ENCODE peak calls at places on chromosomes 3 and 15, in six cellular contexts. O, T, U, M, R and I are unnamed samples. For H3K27me3 and H3K36me3, the result is how much of the 10 kb centered on the place peaks cover.

GRCh38 chr15:99696096-99696495 is 37.1 kb downstream of the LYSMD4 start:
- DNase-seq in O (no peak), T (no peak), U (no peak), M (peak), R (no peak), I (no peak)

GRCh38 chr3:187679638-187680396 is 9.6 kb upstream of the SST start:
- DNase-seq in O (peak), T (peak), U (peak), M (peak), R (peak), I (peak)

GRCh38 chr15:90650117-90650955 is 66.8 kb upstream of the BLM start:
- DNase-seq in O (peak), T (no peak), U (no peak), M (peak), R (no peak), I (no peak)

GRCh38 chr15:40269604-40270003 is 13.3 kb downstream of the ANKRD63 start:
- DNase-seq in O (no peak), T (no peak), U (no peak), M (no peak), R (no peak), I (no peak)

GRCh38 chr3:195137638-195138588 is 133.0 kb downstream of the XXYLT1 start:
- DNase-seq in O (no peak), T (no peak), U (no peak), M (no peak), R (no peak), I (peak)

GRCh38 chr3:22269827-22270226 is 518.8 kb upstream of the ZNF385D start:
- DNase-seq in O (no peak), T (no peak), U (no peak), M (no peak), R (no peak), I (no peak)

GRCh38 chr15:45521596-45522167 is 873 bp downstream of the SLC30A4 start:
- DNase-seq in O (peak), T (peak), U (no peak), M (peak), R (peak), I (peak)

GRCh38 chr3:121705541-121705940 is 44.0 kb downstream of the GOLGB1 start:
- DNase-seq in O (no peak), T (no peak), U (no peak), M (no peak), R (no peak), I (no peak)

GRCh38 chr3:85525264-85525663 is 566.5 kb downstream of the CADM2 start:
- DNase-seq in O (no peak), T (no peak), U (no peak), M (no peak), R (no peak), I (no peak)

GRCh38 chr3:15331606-15332404 is 581 bp downstream of the SH3BP5 start:
- DNase-seq in O (peak), T (no peak), U (peak), M (peak), R (no peak), I (peak)

GRCh38 chr15:61131598-61131954 is 97.5 kb downstream of the RORA start:
- DNase-seq in O (no peak), T (no peak), U (no peak), M (no peak), R (no peak), I (no peak)

GRCh38 chr3:129651316-129652202 is 45.1 kb upstream of the PLXND1 start:
- DNase-seq in O (no peak), T (no peak), U (no peak), M (peak), R (no peak), I (no peak)

GRCh38 chr3:124773351-124774304 is 43.4 kb downstream of the UMPS start:
- DNase-seq in O (no peak), T (no peak), U (no peak), M (no peak), R (no peak), I (no peak)

GRCh38 chr3:86793786-86794185 is 197.2 kb downstream of the VGLL3 start:
- DNase-seq in O (no peak), T (peak), U (no peak), M (no peak), R (no peak), I (no peak)

GRCh38 chr3:153001428-153001827 is 160.6 kb upstream of the RAP2B start:
- DNase-seq in O (no peak), T (no peak), U (no peak), M (no peak), R (no peak), I (no peak)

GRCh38 chr15:39691229-39691628 is 91.4 kb downstream of the FSIP1 start:
- DNase-seq in O (no peak), T (no peak), U (no peak), M (no peak), R (no peak), I (no peak)

GRCh38 chr15:30670056-30670455 is 44.1 kb downstream of the ARHGAP11B start:
- DNase-seq in O (no peak), T (no peak), U (no peak), M (peak), R (no peak), I (no peak)

GRCh38 chr15:66789029-66790025 is 87.3 kb downstream of the SMAD6 start:
- DNase-seq in O (peak), T (peak), U (no peak), M (peak), R (no peak), I (peak)

GRCh38 chr3:182389041-182389815 is 404.1 kb upstream of the ATP11B start:
- DNase-seq in O (no peak), T (peak), U (no peak), M (no peak), R (no peak), I (peak)

GRCh38 chr3:178479446-178479845 is 56.8 kb upstream of the KCNMB2 start:
- DNase-seq in O (no peak), T (no peak), U (no peak), M (no peak), R (no peak), I (no peak)

GRCh38 chr15:82060817-82061216 is 15.0 kb upstream of the MEX3B start:
- DNase-seq in O (no peak), T (no peak), U (no peak), M (no peak), R (no peak), I (no peak)

GRCh38 chr15:82058517-82059204 is 12.8 kb upstream of the MEX3B start:
- DNase-seq in O (no peak), T (no peak), U (no peak), M (no peak), R (no peak), I (no peak)

GRCh38 chr15:82058026-82058425 is 12.2 kb upstream of the MEX3B start:
- DNase-seq in O (no peak), T (no peak), U (no peak), M (no peak), R (no peak), I (no peak)

GRCh38 chr15:82052751-82053150 is 6.9 kb upstream of the MEX3B start:
- DNase-seq in O (no peak), T (no peak), U (no peak), M (no peak), R (no peak), I (no peak)

GRCh38 chr15:82056900-82057825 is 11.3 kb upstream of the MEX3B start:
- DNase-seq in O (no peak), T (no peak), U (no peak), M (no peak), R (no peak), I (no peak)
- H3K27me3 ChIP-seq in O (under half), T (half or more), U (under half), M (under half), R (under half), I (under half)

GRCh38 chr3:99962703-99963102 is 145.0 kb downstream of the CMSS1 start:
- DNase-seq in O (no peak), T (no peak), U (no peak), M (no peak), R (no peak), I (no peak)

GRCh38 chr3:99961756-99962515 is 144.3 kb downstream of the CMSS1 start:
- DNase-seq in O (no peak), T (no peak), U (no peak), M (no peak), R (no peak), I (no peak)

GRCh38 chr3:99958177-99958912 is 140.7 kb downstream of the CMSS1 start:
- DNase-seq in O (no peak), T (no peak), U (no peak), M (no peak), R (no peak), I (no peak)

GRCh38 chr3:99960123-99960878 is 142.6 kb downstream of the CMSS1 start:
- DNase-seq in O (no peak), T (no peak), U (no peak), M (no peak), R (no peak), I (peak)

DNA sequence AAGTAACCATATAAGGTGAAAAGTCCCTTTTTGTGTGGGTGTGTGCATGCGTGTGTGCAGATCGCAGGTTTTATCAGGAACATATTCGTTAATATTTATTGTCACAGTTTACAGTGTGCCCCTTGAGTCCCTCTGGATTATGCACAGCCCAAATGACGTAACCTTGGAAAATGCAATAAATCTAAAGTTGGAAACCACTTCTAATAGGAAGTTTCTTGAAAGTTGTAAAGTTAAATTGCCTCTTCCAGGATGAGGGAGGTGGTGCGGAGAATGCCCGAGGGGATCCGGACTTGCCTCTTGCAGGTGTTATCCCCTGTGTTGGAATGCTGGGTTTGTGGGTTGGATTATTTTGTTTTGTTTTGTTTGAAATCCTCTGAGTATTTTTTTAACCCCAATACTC is 143.3 kb downstream of the CMSS1 start:
- DNase-seq in O (no peak), T (peak), U (no peak), M (peak), R (no peak), I (peak)
- H3K4me3 ChIP-seq in O (no peak), T (no peak), U (no peak), M (no peak), R (no peak), I (no peak)

DNA sequence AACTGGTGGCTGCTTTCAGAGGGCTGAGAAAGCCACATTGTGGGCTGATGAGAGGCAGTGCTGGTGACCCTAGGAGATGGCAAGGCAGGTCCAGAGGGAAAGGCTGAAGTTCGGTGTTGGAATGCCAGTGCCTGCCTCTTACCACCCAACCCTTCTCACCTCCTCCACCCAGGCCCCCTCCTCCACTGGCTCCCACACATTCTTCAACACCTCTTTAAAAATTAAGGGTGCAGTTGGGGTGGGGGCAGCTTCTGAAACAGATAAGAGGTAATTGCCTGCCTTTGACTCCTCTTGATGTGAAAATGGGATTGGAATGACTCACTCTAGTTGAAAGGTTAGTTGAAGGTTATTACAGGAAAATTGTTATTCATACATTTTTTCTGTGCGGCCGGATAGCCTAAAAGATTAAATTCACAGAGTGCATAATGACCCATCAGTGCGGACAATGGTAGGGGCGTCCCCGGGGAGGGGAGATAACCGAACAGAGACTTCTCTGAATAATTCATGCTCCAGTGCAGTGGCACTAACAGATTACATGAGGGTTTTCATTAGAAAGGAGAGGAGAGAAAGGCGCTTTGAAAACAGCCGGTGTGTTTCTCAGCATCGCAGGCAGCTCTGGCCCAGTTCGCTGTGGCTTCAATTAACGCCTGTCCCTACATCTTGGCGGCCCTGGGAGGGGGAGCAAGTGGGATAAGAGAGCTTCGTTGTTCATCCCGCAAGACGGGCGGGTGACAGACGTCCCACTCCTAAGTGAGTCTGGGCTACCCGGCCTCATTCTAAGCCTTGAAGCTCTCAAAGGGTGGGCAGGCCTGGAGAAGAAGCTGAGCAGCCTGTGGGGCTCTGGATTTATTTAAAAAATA is 212.3 kb downstream of the TLE3 start:
- DNase-seq in O (no peak), T (no peak), U (no peak), M (peak), R (no peak), I (no peak)
- H3K36me3 ChIP-seq in O (under half), T (under half), U (under half), M (under half), R (under half), I (under half)

DNA sequence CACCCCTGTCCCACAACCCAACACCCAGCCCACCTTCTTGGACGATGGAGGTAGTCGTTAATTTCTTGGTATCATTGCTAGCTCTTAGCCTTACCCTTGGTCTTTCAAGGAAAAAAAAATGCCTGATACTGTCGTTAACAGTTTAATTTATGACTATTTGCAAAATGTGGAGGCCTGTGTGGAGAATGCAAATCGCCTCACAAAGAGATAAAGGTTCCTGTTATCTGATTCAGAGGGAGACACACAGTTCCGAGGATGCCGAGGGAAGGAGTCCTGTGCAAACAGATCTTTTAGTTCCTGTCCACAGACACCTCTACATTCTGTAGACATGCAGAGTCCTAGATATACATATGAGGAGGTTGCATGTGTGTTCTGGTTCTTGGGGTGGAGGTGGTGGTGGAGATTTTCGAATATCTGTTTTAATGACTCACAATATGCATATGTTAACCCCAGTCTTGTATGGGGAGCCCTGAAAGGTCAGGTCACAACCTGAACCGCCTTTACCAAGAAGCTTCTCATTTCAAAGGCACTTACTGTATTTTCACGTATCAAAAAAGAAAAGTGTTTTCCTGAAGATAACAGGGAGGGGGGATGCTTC is 5.6 kb downstream of the NR2F2 start:
- DNase-seq in O (no peak), T (no peak), U (no peak), M (peak), R (peak), I (no peak)
- H3K27me3 ChIP-seq in O (under half), T (under half), U (half or more), M (under half), R (under half), I (under half)

GRCh38 chr3:50219285-50219684 is 14.2 kb downstream of the SLC38A3 start:
- DNase-seq in O (no peak), T (no peak), U (no peak), M (no peak), R (no peak), I (no peak)

GRCh38 chr3:50222169-50222528 is 13.9 kb upstream of the GNAI2 start:
- DNase-seq in O (no peak), T (no peak), U (no peak), M (no peak), R (no peak), I (no peak)

GRCh38 chr3:50220109-50220508 is 15.0 kb downstream of the SLC38A3 start:
- DNase-seq in O (no peak), T (no peak), U (no peak), M (no peak), R (no peak), I (no peak)

GRCh38 chr3:50221051-50221412 is 15.0 kb upstream of the GNAI2 start:
- DNase-seq in O (no peak), T (no peak), U (no peak), M (no peak), R (no peak), I (no peak)

GRCh38 chr3:50221413-50222168 is 14.4 kb upstream of the GNAI2 start:
- DNase-seq in O (no peak), T (no peak), U (no peak), M (no peak), R (no peak), I (no peak)
- H3K4me3 ChIP-seq in O (no peak), T (no peak), U (no peak), M (no peak), R (no peak), I (no peak)